ENCODE peak calls at places on chromosomes 13 and 19, in five cellular contexts. X is HCT116, S is fibroblast of lung, V is hepatocyte, H is DND-41. Z is an unnamed sample. For H3K36me3, the result is how much of the 10 kb centered on the place peaks cover.

GRCh38 chr13:112790735-112791641 is 101.2 kb downstream of the ATP11A start:
- DNase-seq in X (no peak), S (peak), V (no peak), H (no peak), Z (peak)

GRCh38 chr19:46732172-46732938 is 13.5 kb upstream of the FKRP start:
- DNase-seq in X (no peak), S (peak), V (no peak), H (no peak), Z (no peak)

GRCh38 chr19:485583-486236 is 10.6 kb upstream of the MADCAM1 start:
- DNase-seq in X (no peak), S (peak), V (peak), H (no peak), Z (no peak)

GRCh38 chr13:41267106-41267505 is 3.7 kb upstream of the MTRF1 start:
- DNase-seq in X (no peak), S (peak), V (no peak), H (no peak), Z (no peak)

GRCh38 chr13:33678084-33678483 is 139.9 kb upstream of the RFC3 start:
- DNase-seq in X (no peak), S (no peak), V (no peak), H (no peak), Z (no peak)

GRCh38 chr13:74444161-74444571 is 310.0 kb upstream of the KLF12 start:
- DNase-seq in X (no peak), S (peak), V (no peak), H (no peak), Z (no peak)

GRCh38 chr13:43374621-43375020 is 351.2 kb downstream of the DNAJC15 start:
- DNase-seq in X (no peak), S (peak), V (no peak), H (no peak), Z (peak)

GRCh38 chr19:45959517-45960025 is 14.1 kb downstream of the NOVA2 start:
- DNase-seq in X (no peak), S (no peak), V (no peak), H (no peak), Z (no peak)

GRCh38 chr13:97367427-97367826 is 66.5 kb upstream of the RAP2A start:
- DNase-seq in X (no peak), S (peak), V (peak), H (peak), Z (no peak)

GRCh38 chr19:2540646-2541454 is 64.9 kb downstream of the GADD45B start:
- DNase-seq in X (peak), S (peak), V (peak), H (no peak), Z (no peak)

GRCh38 chr13:35760678-35761308 is 284.3 kb upstream of the MAB21L1 start:
- DNase-seq in X (no peak), S (no peak), V (peak), H (no peak), Z (no peak)

GRCh38 chr19:32296694-32297093 is 48.7 kb upstream of the ZNF507 start:
- DNase-seq in X (no peak), S (no peak), V (no peak), H (no peak), Z (no peak)

GRCh38 chr13:27226991-27227390 is 24.4 kb upstream of the RPL21 start:
- DNase-seq in X (no peak), S (no peak), V (no peak), H (no peak), Z (no peak)

GRCh38 chr13:70408865-70409264 is 300.6 kb upstream of the KLHL1 start:
- DNase-seq in X (no peak), S (peak), V (no peak), H (no peak), Z (no peak)

GRCh38 chr13:48493076-48493765 is 39.7 kb downstream of the RCBTB2 start:
- DNase-seq in X (no peak), S (no peak), V (no peak), H (peak), Z (no peak)

GRCh38 chr13:38577048-38577447 is 109.8 kb upstream of the FREM2 start:
- DNase-seq in X (no peak), S (peak), V (peak), H (no peak), Z (no peak)

GRCh38 chr19:45972081-45972943 is 1.4 kb downstream of the NOVA2 start:
- DNase-seq in X (no peak), S (peak), V (no peak), H (no peak), Z (no peak)

GRCh38 chr13:89375839-89376238 is 1704.7 kb downstream of the SLITRK5 start:
- DNase-seq in X (no peak), S (peak), V (peak), H (no peak), Z (no peak)

GRCh38 chr19:20238025-20238623 is 71.1 kb downstream of the ZNF486 start:
- DNase-seq in X (no peak), S (peak), V (peak), H (peak), Z (no peak)

GRCh38 chr19:44758596-44758995 is 10.1 kb downstream of the BCL3 start:
- DNase-seq in X (no peak), S (peak), V (peak), H (no peak), Z (no peak)

GRCh38 chr13:51397262-51397933 is 55.4 kb downstream of the INTS6 start:
- DNase-seq in X (no peak), S (peak), V (peak), H (no peak), Z (no peak)

GRCh38 chr13:41284512-41285288 is 21.3 kb upstream of the MTRF1 start:
- DNase-seq in X (peak), S (peak), V (no peak), H (no peak), Z (no peak)

GRCh38 chr13:45412274-45413049 is 5.7 kb downstream of the SLC25A30 start:
- DNase-seq in X (no peak), S (peak), V (no peak), H (no peak), Z (no peak)

GRCh38 chr13:36528105-36528504 is 95.8 kb downstream of the CCNA1 start:
- DNase-seq in X (no peak), S (no peak), V (no peak), H (no peak), Z (no peak)

DNA sequence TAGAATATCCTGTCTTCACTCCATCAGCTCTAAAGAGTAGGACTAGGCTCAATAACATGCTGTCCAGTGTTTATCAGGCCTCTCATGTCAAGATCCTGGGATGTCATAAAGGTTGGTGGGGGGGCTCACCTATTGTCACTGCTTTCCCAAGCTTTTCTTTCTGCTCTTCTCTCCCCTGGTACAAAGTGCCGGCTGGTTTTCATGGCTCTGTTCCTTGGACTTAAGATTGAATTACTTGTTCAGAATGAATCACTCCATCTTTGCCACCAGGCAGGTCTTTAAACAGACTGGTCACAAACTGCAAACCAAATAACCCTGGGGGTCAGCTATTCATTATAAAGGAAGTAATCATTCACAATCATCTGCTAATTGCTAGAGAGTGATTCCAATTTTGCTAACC is 20.5 kb upstream of the COG6 start:
- DNase-seq in X (no peak), S (no peak), V (no peak), H (no peak), Z (no peak)
- TF ChIP-seq EZH2 in X (no peak), S (no peak), V (no peak), H (no peak), Z (no peak)

DNA sequence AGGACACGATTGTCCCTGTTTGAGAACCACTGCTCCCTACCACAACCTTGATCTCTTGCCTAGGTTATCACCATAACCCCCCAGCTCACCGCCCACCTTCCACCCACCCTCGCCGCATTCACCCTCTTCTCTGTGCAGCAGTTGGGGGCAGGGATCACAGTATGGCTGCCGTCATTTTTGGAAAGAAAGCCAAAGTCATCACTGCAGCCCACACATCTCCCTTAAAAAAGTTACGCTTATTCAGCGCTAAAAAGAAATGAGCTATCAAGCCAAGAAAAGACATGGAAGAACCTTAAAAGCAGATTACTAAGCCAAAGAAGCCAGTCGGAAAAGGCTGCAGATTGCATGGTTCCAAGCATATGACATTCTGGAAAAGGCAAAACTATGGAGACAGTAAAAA is 10.5 kb upstream of the PPP6R1 start:
- DNase-seq in X (no peak), S (no peak), V (no peak), H (no peak), Z (no peak)
- H3K27ac ChIP-seq in X (no peak), S (no peak), V (no peak), H (no peak), Z (no peak)

GRCh38 chr13:52432456-52432855 is 18.0 kb downstream of the VPS36 start:
- DNase-seq in X (no peak), S (no peak), V (no peak), H (no peak), Z (no peak)
- H3K36me3 ChIP-seq in X (under half), S (under half), V (under half), H (half or more), Z (under half)

GRCh38 chr19:10419646-10420443 is 493 bp upstream of the PDE4A start:
- DNase-seq in X (peak), S (peak), V (peak), H (peak), Z (peak)
- TF ChIP-seq EZH2 in X (no peak), S (peak), V (peak), H (peak), Z (no peak)

GRCh38 chr19:10288662-10289166 is 1.0 kb upstream of the ICAM5 start:
- DNase-seq in X (peak), S (peak), V (no peak), H (no peak), Z (peak)
- H3K27ac ChIP-seq in X (peak), S (no peak), V (no peak), H (no peak), Z (peak)

GRCh38 chr19:39350156-39350555 is 7.9 kb downstream of the SAMD4B start:
- DNase-seq in X (no peak), S (no peak), V (no peak), H (no peak), Z (no peak)
- H3K36me3 ChIP-seq in X (under half), S (under half), V (under half), H (half or more), Z (half or more)

GRCh38 chr19:18611327-18612050 is 1.2 kb upstream of the TMEM59L start:
- DNase-seq in X (no peak), S (no peak), V (no peak), H (no peak), Z (no peak)
- TF ChIP-seq EZH2 in X (no peak), S (peak), V (peak), H (no peak), Z (no peak)

GRCh38 chr13:28529836-28530235 is 34.9 kb upstream of the FLT1 start:
- DNase-seq in X (no peak), S (no peak), V (no peak), H (no peak), Z (no peak)

GRCh38 chr13:28532226-28533048 is 37.5 kb upstream of the FLT1 start:
- DNase-seq in X (no peak), S (no peak), V (peak), H (no peak), Z (no peak)

GRCh38 chr13:28530729-28531194 is 35.8 kb upstream of the FLT1 start:
- DNase-seq in X (no peak), S (no peak), V (no peak), H (no peak), Z (no peak)

GRCh38 chr13:28531956-28532225 is 37.0 kb upstream of the FLT1 start:
- DNase-seq in X (no peak), S (no peak), V (no peak), H (no peak), Z (no peak)

GRCh38 chr13:28531195-28531955 is 36.4 kb upstream of the FLT1 start:
- DNase-seq in X (no peak), S (peak), V (peak), H (no peak), Z (no peak)
- H3K27ac ChIP-seq in X (peak), S (no peak), V (no peak), H (no peak), Z (peak)

GRCh38 chr19:7965921-7966665 is 22.6 kb upstream of the TIMM44 start:
- DNase-seq in X (no peak), S (no peak), V (no peak), H (no peak), Z (no peak)
- H3K36me3 ChIP-seq in X (half or more), S (under half), V (under half), H (half or more), Z (half or more)

GRCh38 chr13:20195846-20196245 is 3.1 kb upstream of the GJB2 start:
- DNase-seq in X (no peak), S (no peak), V (no peak), H (no peak), Z (no peak)
- TF ChIP-seq EZH2 in X (no peak), S (no peak), V (no peak), H (no peak), Z (no peak)

Z was measured in SK-N-MC.